ENCODE peak calls at places on chromosomes 6 and 20, in six cellular contexts. One of them, this sample, is unnamed.

GRCh38 chr6:137056121-137056880 is 11.5 kb upstream of the IL20RA start:
- DNase-seq in neural crest cell: no peak
- DNase-seq in mesothelial cell of epicardium: no peak
- DNase-seq in endothelial cell: no peak
- DNase-seq in fibroblast of lung: peak; percentile 35
- DNase-seq in choroid plexus epithelial cell: no peak
- DNase-seq in this sample: no peak

GRCh38 chr6:39114395-39114706 is 635 bp downstream of the SAYSD1 start:
- DNase-seq in neural crest cell: no peak
- DNase-seq in mesothelial cell of epicardium: no peak
- DNase-seq in endothelial cell: no peak
- DNase-seq in fibroblast of lung: no peak
- DNase-seq in choroid plexus epithelial cell: no peak
- DNase-seq in this sample: no peak

GRCh38 chr6:51029576-51029975 is 210.9 kb downstream of the TFAP2B start:
- DNase-seq in neural crest cell: no peak
- DNase-seq in mesothelial cell of epicardium: no peak
- DNase-seq in endothelial cell: no peak
- DNase-seq in fibroblast of lung: peak; percentile 59
- DNase-seq in choroid plexus epithelial cell: peak; percentile 11
- DNase-seq in this sample: no peak

GRCh38 chr20:7734216-7734615 is 206.0 kb downstream of the HAO1 start:
- DNase-seq in neural crest cell: no peak
- DNase-seq in mesothelial cell of epicardium: no peak
- DNase-seq in endothelial cell: no peak
- DNase-seq in fibroblast of lung: no peak
- DNase-seq in choroid plexus epithelial cell: no peak
- DNase-seq in this sample: no peak

GRCh38 chr6:47137073-47137472 is 94.9 kb upstream of the ADGRF1 start:
- DNase-seq in neural crest cell: no peak
- DNase-seq in mesothelial cell of epicardium: no peak
- DNase-seq in endothelial cell: no peak
- DNase-seq in fibroblast of lung: no peak
- DNase-seq in choroid plexus epithelial cell: no peak
- DNase-seq in this sample: no peak

GRCh38 chr6:34526992-34527728 is 29.0 kb downstream of the SPDEF start:
- DNase-seq in neural crest cell: peak; percentile 94
- DNase-seq in mesothelial cell of epicardium: peak; percentile 91
- DNase-seq in endothelial cell: peak; percentile 97
- DNase-seq in fibroblast of lung: peak; percentile 83
- DNase-seq in choroid plexus epithelial cell: peak; percentile 92
- DNase-seq in this sample: peak; percentile 99

GRCh38 chr20:9647741-9648140 is 133.4 kb downstream of the LAMP5 start:
- DNase-seq in neural crest cell: no peak
- DNase-seq in mesothelial cell of epicardium: no peak
- DNase-seq in endothelial cell: no peak
- DNase-seq in fibroblast of lung: no peak
- DNase-seq in choroid plexus epithelial cell: no peak
- DNase-seq in this sample: no peak

GRCh38 chr20:51667002-51667408 is 101.2 kb downstream of the ATP9A start:
- DNase-seq in neural crest cell: no peak
- DNase-seq in mesothelial cell of epicardium: no peak
- DNase-seq in endothelial cell: no peak
- DNase-seq in fibroblast of lung: no peak
- DNase-seq in choroid plexus epithelial cell: no peak
- DNase-seq in this sample: no peak

GRCh38 chr6:41676406-41676805 is 38.1 kb downstream of the MDFI start:
- DNase-seq in neural crest cell: no peak
- DNase-seq in mesothelial cell of epicardium: no peak
- DNase-seq in endothelial cell: no peak
- DNase-seq in fibroblast of lung: no peak
- DNase-seq in choroid plexus epithelial cell: no peak
- DNase-seq in this sample: no peak

GRCh38 chr6:108560463-108561308 is at the start of gene FOXO3:
- DNase-seq in neural crest cell: peak; percentile 74
- DNase-seq in mesothelial cell of epicardium: peak; percentile 76
- DNase-seq in endothelial cell: peak; percentile 86
- DNase-seq in fibroblast of lung: peak; percentile 89
- DNase-seq in choroid plexus epithelial cell: peak; percentile 91
- DNase-seq in this sample: peak; percentile 66

GRCh38 chr6:41941280-41942044 is at the start of gene CCND3:
- DNase-seq in neural crest cell: peak; percentile 80
- DNase-seq in mesothelial cell of epicardium: peak; percentile 87
- DNase-seq in endothelial cell: peak; percentile 76
- DNase-seq in fibroblast of lung: peak; percentile 93
- DNase-seq in choroid plexus epithelial cell: peak; percentile 92
- DNase-seq in this sample: peak; percentile 95

GRCh38 chr20:22974354-22974753 is 60.8 kb upstream of the SSTR4 start:
- DNase-seq in neural crest cell: no peak
- DNase-seq in mesothelial cell of epicardium: no peak
- DNase-seq in endothelial cell: peak; percentile 39
- DNase-seq in fibroblast of lung: no peak
- DNase-seq in choroid plexus epithelial cell: peak; percentile 71
- DNase-seq in this sample: no peak
- TF ChIP-seq CTCF in neural crest cell: peak; percentile 55
- TF ChIP-seq CTCF in mesothelial cell of epicardium: peak; percentile 18
- TF ChIP-seq CTCF in endothelial cell: peak; percentile 61
- TF ChIP-seq CTCF in fibroblast of lung: no peak
- TF ChIP-seq CTCF in choroid plexus epithelial cell: peak; percentile 83
- TF ChIP-seq CTCF in this sample: peak; percentile 32

GRCh38 chr6:16182428-16182827 is 53.5 kb downstream of the MYLIP start:
- DNase-seq in neural crest cell: no peak
- DNase-seq in mesothelial cell of epicardium: no peak
- DNase-seq in endothelial cell: no peak
- DNase-seq in fibroblast of lung: no peak
- DNase-seq in choroid plexus epithelial cell: no peak
- DNase-seq in this sample: no peak

GRCh38 chr6:16184554-16184953 is 53.8 kb upstream of the GMPR start:
- DNase-seq in neural crest cell: no peak
- DNase-seq in mesothelial cell of epicardium: no peak
- DNase-seq in endothelial cell: no peak
- DNase-seq in fibroblast of lung: no peak
- DNase-seq in choroid plexus epithelial cell: no peak
- DNase-seq in this sample: no peak

GRCh38 chr6:16187185-16187584 is 51.2 kb upstream of the GMPR start:
- DNase-seq in neural crest cell: no peak
- DNase-seq in mesothelial cell of epicardium: no peak
- DNase-seq in endothelial cell: no peak
- DNase-seq in fibroblast of lung: no peak
- DNase-seq in choroid plexus epithelial cell: no peak
- DNase-seq in this sample: no peak

GRCh38 chr6:16181429-16182359 is 52.8 kb downstream of the MYLIP start:
- DNase-seq in neural crest cell: no peak
- DNase-seq in mesothelial cell of epicardium: no peak
- DNase-seq in endothelial cell: no peak
- DNase-seq in fibroblast of lung: no peak
- DNase-seq in choroid plexus epithelial cell: no peak
- DNase-seq in this sample: no peak

GRCh38 chr6:16184129-16184528 is 54.3 kb upstream of the GMPR start:
- DNase-seq in neural crest cell: no peak
- DNase-seq in mesothelial cell of epicardium: no peak
- DNase-seq in endothelial cell: no peak
- DNase-seq in fibroblast of lung: no peak
- DNase-seq in choroid plexus epithelial cell: peak; percentile 39
- DNase-seq in this sample: peak; percentile 50
- TF ChIP-seq CTCF in neural crest cell: no peak
- TF ChIP-seq CTCF in mesothelial cell of epicardium: no peak
- TF ChIP-seq CTCF in endothelial cell: no peak
- TF ChIP-seq CTCF in fibroblast of lung: no peak
- TF ChIP-seq CTCF in choroid plexus epithelial cell: peak; percentile 49
- TF ChIP-seq CTCF in this sample: no peak

DNA sequence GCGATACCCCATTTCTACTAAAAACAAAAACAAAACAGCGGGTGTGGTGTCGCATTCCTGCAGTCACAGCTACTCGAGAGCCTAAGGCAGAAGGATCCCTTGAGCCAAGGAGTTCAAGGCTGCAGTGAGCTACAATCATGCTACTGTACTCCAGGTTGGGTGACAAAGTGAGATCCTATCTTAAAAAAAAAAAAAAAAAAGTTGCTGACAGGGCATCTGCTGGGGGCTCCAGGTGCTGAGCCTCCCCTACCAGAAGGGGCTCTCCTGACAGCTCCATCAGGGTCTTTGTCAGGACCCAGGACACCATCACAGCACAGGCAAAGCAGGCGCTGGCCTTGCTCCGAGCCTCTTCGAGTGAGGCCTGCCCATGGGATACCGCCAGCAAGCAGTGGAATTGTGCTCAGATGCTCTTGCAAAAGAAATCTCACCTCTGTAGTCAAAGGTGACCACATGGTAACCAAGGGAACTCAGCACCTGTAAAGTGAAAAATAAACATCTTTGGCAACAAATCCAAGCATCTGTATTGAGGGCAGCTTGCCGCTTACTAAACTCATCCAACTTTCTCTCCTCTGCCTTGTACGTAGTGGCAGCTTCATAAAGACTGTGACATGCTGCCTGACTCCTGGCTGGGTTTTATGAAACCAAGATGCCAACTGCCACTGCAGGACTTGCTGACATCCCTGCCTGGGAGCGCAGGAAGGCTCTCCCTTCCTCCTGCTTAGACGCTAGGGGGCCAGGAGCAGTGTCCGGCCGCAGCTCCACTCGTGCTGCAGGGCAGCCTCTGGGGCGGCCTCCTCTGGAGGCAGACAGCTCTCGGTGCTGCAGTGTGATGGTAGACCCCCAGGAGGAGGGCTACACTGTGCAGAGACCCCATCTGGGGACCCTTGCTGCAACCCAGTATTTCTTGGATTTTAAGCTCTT is 66.9 kb downstream of the PYGB start:
- DNase-seq in neural crest cell: no peak
- DNase-seq in mesothelial cell of epicardium: no peak
- DNase-seq in endothelial cell: no peak
- DNase-seq in fibroblast of lung: no peak
- DNase-seq in choroid plexus epithelial cell: no peak
- DNase-seq in this sample: no peak
- TF ChIP-seq CTCF in neural crest cell: no peak
- TF ChIP-seq CTCF in mesothelial cell of epicardium: no peak
- TF ChIP-seq CTCF in endothelial cell: no peak
- TF ChIP-seq CTCF in fibroblast of lung: no peak
- TF ChIP-seq CTCF in choroid plexus epithelial cell: peak; percentile 49
- TF ChIP-seq CTCF in this sample: no peak

DNA sequence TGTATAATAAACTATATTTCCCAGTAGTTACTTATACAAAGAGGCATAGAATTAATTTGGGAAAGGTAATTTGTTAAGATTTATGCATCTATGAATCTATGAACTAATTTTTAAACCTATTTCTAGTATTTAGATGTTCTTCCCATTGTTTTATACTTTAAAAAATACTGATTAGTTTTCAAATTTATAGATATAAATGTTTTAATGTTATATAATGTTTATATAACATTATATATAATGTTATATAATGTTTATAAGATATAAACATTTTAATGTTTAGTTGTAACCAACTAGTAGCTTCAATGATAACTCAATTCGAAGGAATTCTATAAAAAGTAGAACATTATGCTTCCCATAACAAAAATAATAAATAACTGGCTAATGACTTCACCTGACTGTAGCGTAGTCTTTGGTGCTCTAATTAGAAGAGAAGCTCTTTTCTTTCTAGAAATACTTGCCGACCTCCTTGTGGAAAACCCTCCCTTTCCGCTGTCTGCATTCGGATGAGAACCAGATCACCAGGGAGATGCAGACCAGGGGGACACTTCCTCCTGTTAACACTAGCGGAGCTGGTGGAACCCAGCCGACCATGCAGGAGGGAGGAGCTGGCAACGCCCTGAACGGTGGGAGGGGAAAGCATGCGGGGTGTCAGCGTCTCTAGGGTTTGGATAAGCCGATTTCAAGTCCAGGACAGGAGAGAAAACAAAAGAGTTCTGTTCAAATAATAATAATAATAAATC is 158.4 kb downstream of the OR2B2 start:
- DNase-seq in neural crest cell: peak; percentile 72
- DNase-seq in mesothelial cell of epicardium: peak; percentile 67
- DNase-seq in endothelial cell: peak; percentile 69
- DNase-seq in fibroblast of lung: peak; percentile 85
- DNase-seq in choroid plexus epithelial cell: peak; percentile 87
- DNase-seq in this sample: peak; percentile 71
- TF ChIP-seq CTCF in neural crest cell: peak; percentile 33
- TF ChIP-seq CTCF in mesothelial cell of epicardium: no peak
- TF ChIP-seq CTCF in endothelial cell: no peak
- TF ChIP-seq CTCF in fibroblast of lung: peak; percentile 4
- TF ChIP-seq CTCF in choroid plexus epithelial cell: peak; percentile 42
- TF ChIP-seq CTCF in this sample: no peak

DNA sequence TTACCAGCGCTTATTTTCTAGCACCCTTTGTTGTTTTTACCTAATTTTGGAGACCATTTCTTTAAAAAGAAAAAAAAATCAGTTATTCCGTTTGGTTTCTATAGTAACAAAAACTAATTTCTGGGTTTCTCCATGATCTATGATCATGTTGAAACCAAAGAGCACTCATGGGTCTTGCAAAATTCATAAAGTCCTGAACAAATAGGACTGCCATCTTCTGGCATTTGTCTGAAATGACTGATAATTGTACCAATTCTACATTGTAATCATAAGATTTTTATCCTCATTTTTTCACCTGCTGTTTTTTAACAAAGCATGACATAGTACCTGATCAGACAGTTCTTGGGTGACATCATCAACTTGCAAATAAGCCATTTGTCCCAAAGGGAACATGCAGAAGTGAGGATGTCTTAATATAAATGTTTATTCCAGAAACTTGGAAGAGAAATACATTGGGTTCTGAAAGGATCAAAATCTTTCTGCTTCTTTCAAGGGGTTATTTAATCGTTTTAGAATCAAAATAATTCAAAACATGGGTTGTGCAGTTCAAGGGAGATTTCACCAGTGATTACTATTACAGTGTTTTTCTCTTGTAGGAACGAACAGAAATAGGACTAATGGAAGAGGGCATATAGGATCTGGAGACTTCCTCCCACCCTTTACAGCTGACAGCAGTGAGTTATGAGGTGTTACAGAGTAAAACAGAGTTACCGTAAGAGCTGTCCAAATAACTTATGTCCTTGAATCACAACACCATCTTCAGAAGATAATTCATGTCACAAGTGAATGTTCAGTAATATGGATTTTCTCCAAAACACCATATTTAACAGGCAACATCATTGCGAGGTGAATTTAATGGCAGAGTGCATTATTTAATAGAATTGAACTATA is 87.1 kb upstream of the GJE1 start:
- DNase-seq in neural crest cell: no peak
- DNase-seq in mesothelial cell of epicardium: no peak
- DNase-seq in endothelial cell: no peak
- DNase-seq in fibroblast of lung: peak; percentile 16
- DNase-seq in choroid plexus epithelial cell: peak; percentile 72
- DNase-seq in this sample: no peak
- TF ChIP-seq CTCF in neural crest cell: peak; percentile 20
- TF ChIP-seq CTCF in mesothelial cell of epicardium: no peak
- TF ChIP-seq CTCF in endothelial cell: no peak
- TF ChIP-seq CTCF in fibroblast of lung: no peak
- TF ChIP-seq CTCF in choroid plexus epithelial cell: peak; percentile 50
- TF ChIP-seq CTCF in this sample: no peak